ENCODE peak calls at places on chromosomes 1 and 21, in nine cellular contexts. Q, F, W, O, X, G, J, K and N are unnamed samples.

GRCh38 chr1:118650084-118650807 is 337.9 kb downstream of the TBX15 start:
- DNase-seq in G (no peak), Q (no peak), J (no peak), O (no peak), W (no peak), K (no peak), F (no peak), X (no peak), N (no peak)

GRCh38 chr1:245687129-245687635 is 532.4 kb downstream of the KIF26B start:
- DNase-seq in O (no peak), X (no peak), J (no peak), K (no peak), Q (no peak), G (no peak), F (no peak), W (no peak), N (no peak)

GRCh38 chr1:204813522-204813921 is 57.1 kb upstream of the NFASC start:
- DNase-seq in W (no peak), K (no peak), G (no peak), X (no peak), O (no peak), Q (no peak), J (no peak), F (no peak), N (no peak)

GRCh38 chr21:32240708-32241433 is 38.0 kb downstream of the MIS18A start:
- DNase-seq in K (no peak), F (no peak), X (no peak), O (peak), G (no peak), W (no peak), Q (no peak), J (no peak), N (no peak)

GRCh38 chr21:19832551-19832950 is 1165.7 kb upstream of the NCAM2 start:
- DNase-seq in J (no peak), W (no peak), F (no peak), X (no peak), Q (no peak), O (no peak), K (no peak), G (no peak), N (no peak)

GRCh38 chr21:31991356-31992331 is 118.8 kb downstream of the HUNK start:
- DNase-seq in X (no peak), K (no peak), Q (no peak), G (no peak), F (no peak), J (no peak), O (no peak), W (no peak), N (no peak)

GRCh38 chr1:213438339-213438738 is 387.3 kb downstream of the RPS6KC1 start:
- DNase-seq in K (no peak), J (no peak), F (no peak), Q (no peak), W (no peak), X (no peak), O (no peak), G (no peak), N (no peak)

GRCh38 chr1:214027498-214027897 is 39.7 kb downstream of the PROX1 start:
- DNase-seq in X (no peak), K (no peak), G (no peak), Q (no peak), W (no peak), F (no peak), J (no peak), O (no peak), N (no peak)

GRCh38 chr1:17494114-17494729 is 45.3 kb upstream of the ARHGEF10L start:
- DNase-seq in O (peak), J (no peak), F (peak), K (peak), Q (peak), W (peak), G (peak), X (peak), N (peak)

GRCh38 chr1:245765241-245766000 is 610.6 kb downstream of the KIF26B start:
- DNase-seq in Q (no peak), K (peak), F (no peak), X (no peak), G (no peak), O (peak), W (no peak), J (no peak), N (no peak)

GRCh38 chr1:155091071-155092051 is 12.7 kb downstream of the EFNA3 start:
- DNase-seq in Q (peak), O (peak), K (peak), X (peak), G (peak), J (no peak), F (peak), W (peak), N (peak)

GRCh38 chr21:19109694-19110093 is 706.1 kb upstream of the TMPRSS15 start:
- DNase-seq in K (no peak), W (no peak), O (no peak), J (no peak), Q (no peak), G (no peak), X (no peak), F (no peak), N (no peak)

GRCh38 chr1:236741757-236742156 is 53.3 kb upstream of the MTR start:
- DNase-seq in G (no peak), W (no peak), X (no peak), Q (no peak), K (no peak), J (no peak), F (no peak), O (no peak), N (no peak)

GRCh38 chr1:48817505-48818114 is 40.9 kb upstream of the BEND5 start:
- DNase-seq in W (peak), G (peak), J (peak), X (no peak), K (peak), F (peak), O (peak), Q (no peak), N (peak)